ENCODE peak calls at places on chromosomes 6 and 20, in nine cellular contexts. R, X, I, Z, W, F, A, T and K are unnamed samples.

GRCh38 chr20:46438156-46438750 is 31.8 kb upstream of the ELMO2 start:
- DNase-seq in R (no peak), X (peak), I (peak), Z (peak), W (peak), F (peak), A (no peak), T (peak), K (peak)

GRCh38 chr6:30075094-30075986 is at the start of gene RNF39:
- DNase-seq in R (no peak), X (no peak), I (no peak), Z (no peak), W (no peak), F (peak), A (no peak), T (no peak), K (no peak)

GRCh38 chr6:21742238-21742660 is 148.7 kb downstream of the SOX4 start:
- DNase-seq in R (no peak), X (no peak), I (no peak), Z (no peak), W (peak), F (peak), A (no peak), T (no peak), K (peak)

GRCh38 chr6:54633601-54634000 is 213.0 kb upstream of the FAM83B start:
- DNase-seq in R (no peak), X (no peak), I (no peak), Z (no peak), W (no peak), F (no peak), A (no peak), T (no peak), K (no peak)

GRCh38 chr20:59822291-59823029 is 111.0 kb downstream of the SYCP2 start:
- DNase-seq in R (no peak), X (no peak), I (no peak), Z (no peak), W (no peak), F (no peak), A (no peak), T (no peak), K (no peak)

GRCh38 chr6:164246082-164246481 is 831.6 kb downstream of the QKI start:
- DNase-seq in R (no peak), X (no peak), I (no peak), Z (no peak), W (no peak), F (no peak), A (no peak), T (no peak), K (no peak)

GRCh38 chr20:51311636-51312479 is 230.7 kb downstream of the NFATC2 start:
- DNase-seq in R (no peak), X (no peak), I (no peak), Z (no peak), W (no peak), F (peak), A (no peak), T (no peak), K (no peak)

GRCh38 chr20:63468421-63468820 is 4.0 kb downstream of the KCNQ2 start:
- DNase-seq in R (no peak), X (no peak), I (no peak), Z (no peak), W (no peak), F (no peak), A (no peak), T (no peak), K (no peak)

GRCh38 chr6:102068349-102068748 is 674.8 kb downstream of the GRIK2 start:
- DNase-seq in R (no peak), X (no peak), I (no peak), Z (no peak), W (no peak), F (no peak), A (no peak), T (no peak), K (no peak)

GRCh38 chr6:73854998-73855718 is 159.2 kb downstream of the CD109 start:
- DNase-seq in R (no peak), X (peak), I (peak), Z (peak), W (peak), F (peak), A (no peak), T (peak), K (peak)

GRCh38 chr20:63775096-63775978 is 35.8 kb downstream of the SLC2A4RG start:
- DNase-seq in R (no peak), X (peak), I (no peak), Z (peak), W (no peak), F (no peak), A (no peak), T (no peak), K (peak)

GRCh38 chr6:158018370-158018771 is 36.7 kb downstream of the SYNJ2 start:
- DNase-seq in R (no peak), X (no peak), I (no peak), Z (no peak), W (no peak), F (no peak), A (no peak), T (no peak), K (peak)

GRCh38 chr6:43459535-43459934 is 4.2 kb upstream of the DLK2 start:
- DNase-seq in R (no peak), X (no peak), I (no peak), Z (no peak), W (no peak), F (no peak), A (no peak), T (no peak), K (no peak)

GRCh38 chr20:25055711-25056492 is 2.0 kb downstream of the ACSS1 start:
- DNase-seq in R (no peak), X (no peak), I (no peak), Z (no peak), W (no peak), F (no peak), A (no peak), T (no peak), K (no peak)

GRCh38 chr6:128932061-128932460 is 49.1 kb downstream of the LAMA2 start:
- DNase-seq in R (no peak), X (no peak), I (no peak), Z (peak), W (no peak), F (no peak), A (no peak), T (peak), K (peak)

GRCh38 chr6:55916188-55916587 is 40.8 kb upstream of the BMP5 start:
- DNase-seq in R (no peak), X (no peak), I (no peak), Z (peak), W (no peak), F (no peak), A (no peak), T (no peak), K (peak)

GRCh38 chr6:109238405-109238804 is 143.1 kb downstream of the CEP57L1 start:
- DNase-seq in R (no peak), X (no peak), I (no peak), Z (no peak), W (no peak), F (no peak), A (no peak), T (no peak), K (no peak)

GRCh38 chr6:43122146-43122545 is 46.0 kb downstream of the PTK7 start:
- DNase-seq in R (no peak), X (no peak), I (no peak), Z (no peak), W (no peak), F (no peak), A (no peak), T (no peak), K (no peak)

GRCh38 chr6:112879920-112880413 is 532.8 kb downstream of the RFPL4B start:
- DNase-seq in R (peak), X (no peak), I (no peak), Z (no peak), W (no peak), F (peak), A (no peak), T (no peak), K (no peak)

GRCh38 chr6:15441215-15441868 is 195.5 kb downstream of the JARID2 start:
- DNase-seq in R (no peak), X (peak), I (peak), Z (peak), W (peak), F (peak), A (no peak), T (peak), K (peak)

GRCh38 chr6:85458782-85459181 is 8.9 kb downstream of the NT5E start:
- DNase-seq in R (no peak), X (no peak), I (no peak), Z (no peak), W (no peak), F (no peak), A (no peak), T (no peak), K (peak)

GRCh38 chr6:133590814-133591213 is 298.1 kb upstream of the TCF21 start:
- DNase-seq in R (no peak), X (no peak), I (no peak), Z (no peak), W (no peak), F (no peak), A (no peak), T (no peak), K (no peak)

GRCh38 chr20:58073945-58074920 is 154.2 kb downstream of the ANKRD60 start:
- DNase-seq in R (no peak), X (no peak), I (no peak), Z (no peak), W (no peak), F (no peak), A (no peak), T (no peak), K (peak)

GRCh38 chr20:6566821-6567220 is 200.7 kb upstream of the BMP2 start:
- DNase-seq in R (no peak), X (no peak), I (no peak), Z (no peak), W (no peak), F (no peak), A (no peak), T (no peak), K (peak)

GRCh38 chr6:111844921-111845320 is 28.3 kb downstream of the FYN start:
- DNase-seq in R (no peak), X (no peak), I (no peak), Z (no peak), W (no peak), F (peak), A (no peak), T (no peak), K (peak)

GRCh38 chr6:170424634-170425126 is 118.1 kb downstream of the FAM120B start:
- DNase-seq in R (no peak), X (no peak), I (no peak), Z (no peak), W (no peak), F (no peak), A (no peak), T (no peak), K (no peak)

GRCh38 chr6:43804550-43805223 is 34.7 kb downstream of the VEGFA start:
- DNase-seq in R (no peak), X (no peak), I (no peak), Z (no peak), W (no peak), F (no peak), A (no peak), T (no peak), K (no peak)

GRCh38 chr6:168050861-168051586 is 28.0 kb downstream of the FRMD1 start:
- DNase-seq in R (no peak), X (peak), I (no peak), Z (peak), W (no peak), F (no peak), A (no peak), T (no peak), K (peak)